ENCODE peak calls at places on chromosomes 5 and 9, in four cellular contexts. One of them, this sample, is unnamed.

GRCh38 chr5:65961644-65962043 is 35.3 kb downstream of the ERBIN start:
- DNase-seq in fibroblast of lung: peak
- DNase-seq in mesendoderm: peak
- DNase-seq in left ventricle myocardium inferior: no peak
- DNase-seq in this sample: no peak

GRCh38 chr5:174383196-174384178 is 338.0 kb downstream of the NSG2 start:
- DNase-seq in fibroblast of lung: peak
- DNase-seq in left ventricle myocardium inferior: no peak
- DNase-seq in mesendoderm: peak
- DNase-seq in this sample: no peak

GRCh38 chr9:137875846-137876245 is 1.7 kb upstream of the CACNA1B start:
- DNase-seq in fibroblast of lung: no peak
- DNase-seq in left ventricle myocardium inferior: no peak
- DNase-seq in mesendoderm: no peak
- DNase-seq in this sample: no peak

GRCh38 chr5:99105216-99105615 is 176.4 kb upstream of the CHD1 start:
- DNase-seq in mesendoderm: no peak
- DNase-seq in fibroblast of lung: peak
- DNase-seq in left ventricle myocardium inferior: no peak
- DNase-seq in this sample: no peak

GRCh38 chr9:69822091-69822750 is 1.6 kb downstream of the CFAP95 start:
- DNase-seq in fibroblast of lung: peak
- DNase-seq in left ventricle myocardium inferior: no peak
- DNase-seq in mesendoderm: peak
- DNase-seq in this sample: no peak

GRCh38 chr5:72692273-72692672 is 124.2 kb upstream of the TNPO1 start:
- DNase-seq in fibroblast of lung: peak
- DNase-seq in mesendoderm: peak
- DNase-seq in left ventricle myocardium inferior: no peak
- DNase-seq in this sample: no peak

GRCh38 chr5:73768-74502 is 18.0 kb upstream of the PLEKHG4B start:
- DNase-seq in fibroblast of lung: no peak
- DNase-seq in left ventricle myocardium inferior: no peak
- DNase-seq in mesendoderm: no peak
- DNase-seq in this sample: no peak

GRCh38 chr5:179113945-179114641 is 53.9 kb downstream of the ZNF354C start:
- DNase-seq in mesendoderm: no peak
- DNase-seq in left ventricle myocardium inferior: no peak
- DNase-seq in fibroblast of lung: no peak
- DNase-seq in this sample: no peak

GRCh38 chr5:113201715-113202114 is 225.1 kb downstream of the DCP2 start:
- DNase-seq in left ventricle myocardium inferior: no peak
- DNase-seq in mesendoderm: peak
- DNase-seq in fibroblast of lung: no peak
- DNase-seq in this sample: no peak
- H3K27ac ChIP-seq in left ventricle myocardium inferior: peak
- H3K27ac ChIP-seq in mesendoderm: peak
- H3K27ac ChIP-seq in fibroblast of lung: no peak
- H3K27ac ChIP-seq in this sample: no peak

GRCh38 chr5:157252741-157253465 is 13.0 kb upstream of the CYFIP2 start:
- DNase-seq in left ventricle myocardium inferior: no peak
- DNase-seq in fibroblast of lung: no peak
- DNase-seq in mesendoderm: no peak
- DNase-seq in this sample: no peak
- H3K4me3 ChIP-seq in left ventricle myocardium inferior: no peak
- H3K4me3 ChIP-seq in fibroblast of lung: no peak
- H3K4me3 ChIP-seq in mesendoderm: no peak
- H3K4me3 ChIP-seq in this sample: no peak

GRCh38 chr5:78829811-78830499 is 155.2 kb downstream of the ARSB start:
- DNase-seq in mesendoderm: no peak
- DNase-seq in left ventricle myocardium inferior: peak
- DNase-seq in fibroblast of lung: peak
- DNase-seq in this sample: no peak
- H3K27ac ChIP-seq in mesendoderm: no peak
- H3K27ac ChIP-seq in left ventricle myocardium inferior: peak
- H3K27ac ChIP-seq in fibroblast of lung: no peak
- H3K27ac ChIP-seq in this sample: peak

GRCh38 chr5:177425196-177425800 is 1.2 kb upstream of the GRK6 start:
- DNase-seq in fibroblast of lung: no peak
- DNase-seq in mesendoderm: no peak
- DNase-seq in left ventricle myocardium inferior: no peak
- DNase-seq in this sample: no peak
- H3K4me3 ChIP-seq in fibroblast of lung: peak
- H3K4me3 ChIP-seq in mesendoderm: peak
- H3K4me3 ChIP-seq in left ventricle myocardium inferior: peak
- H3K4me3 ChIP-seq in this sample: no peak

DNA sequence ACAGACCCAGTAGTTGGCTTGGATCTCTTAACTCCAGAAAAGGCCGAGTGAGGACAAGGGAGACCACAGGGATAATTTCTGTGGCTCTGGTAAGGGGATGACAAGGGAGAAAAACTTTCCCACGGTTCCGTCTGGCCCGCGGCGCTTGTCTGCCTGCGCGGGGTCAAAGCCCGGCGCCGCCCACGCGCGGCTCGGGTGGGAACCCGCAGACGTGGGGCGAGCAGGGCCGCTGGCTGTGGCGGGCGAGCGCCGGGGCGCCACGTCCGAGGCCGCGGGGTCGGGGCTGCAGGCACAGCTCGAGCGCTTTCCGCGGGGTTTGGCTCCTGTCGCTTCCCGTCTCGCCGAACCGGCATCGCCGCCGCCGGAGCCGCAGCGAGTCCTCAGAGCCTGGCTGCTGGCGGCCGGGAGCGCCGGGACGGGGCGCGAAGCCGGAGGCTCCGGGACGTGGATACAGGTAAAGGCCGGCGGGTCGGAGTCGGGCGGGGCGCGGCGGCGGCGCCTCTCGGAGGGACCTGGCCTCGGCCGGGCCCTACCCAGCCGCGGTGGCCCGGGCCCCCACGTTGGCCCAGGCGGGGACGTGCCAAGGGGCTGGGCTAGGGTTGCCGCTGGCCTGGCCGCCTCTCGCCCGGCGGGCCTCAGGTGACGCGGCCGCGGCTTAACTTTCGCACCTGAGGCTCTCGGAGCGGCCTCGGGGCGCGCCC is at the start of gene RNF180:
- DNase-seq in mesendoderm: peak
- DNase-seq in left ventricle myocardium inferior: peak
- DNase-seq in fibroblast of lung: peak
- DNase-seq in this sample: peak
- H3K27ac ChIP-seq in mesendoderm: no peak
- H3K27ac ChIP-seq in left ventricle myocardium inferior: peak
- H3K27ac ChIP-seq in fibroblast of lung: no peak
- H3K27ac ChIP-seq in this sample: peak

DNA sequence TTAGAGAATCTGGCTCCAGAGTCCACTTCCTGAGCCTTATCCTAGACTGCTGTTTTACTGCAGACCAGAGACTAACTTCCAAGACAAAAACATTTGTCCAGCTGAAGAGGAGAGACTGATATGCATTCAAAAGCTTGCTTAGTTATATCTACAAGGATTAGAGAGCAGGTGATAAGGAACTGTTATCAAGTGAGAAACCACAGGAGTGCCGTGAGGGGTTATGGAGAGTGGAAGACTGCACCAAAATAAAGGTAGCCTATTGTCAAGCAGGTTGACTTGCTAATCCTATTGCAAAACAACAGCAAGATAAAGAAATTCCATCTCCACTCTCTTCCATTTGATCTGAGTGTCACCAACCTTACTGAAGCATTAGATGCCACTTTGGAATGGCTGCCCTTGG is 139.1 kb downstream of the SCAMP1 start:
- DNase-seq in left ventricle myocardium inferior: no peak
- DNase-seq in mesendoderm: peak
- DNase-seq in fibroblast of lung: no peak
- DNase-seq in this sample: no peak
- H3K4me3 ChIP-seq in left ventricle myocardium inferior: no peak
- H3K4me3 ChIP-seq in mesendoderm: no peak
- H3K4me3 ChIP-seq in fibroblast of lung: no peak
- H3K4me3 ChIP-seq in this sample: no peak

GRCh38 chr5:150862070-150862469 is 15.7 kb downstream of the IRGM start:
- DNase-seq in mesendoderm: no peak
- DNase-seq in fibroblast of lung: no peak
- DNase-seq in left ventricle myocardium inferior: no peak
- DNase-seq in this sample: no peak
- H3K27ac ChIP-seq in mesendoderm: no peak
- H3K27ac ChIP-seq in fibroblast of lung: no peak
- H3K27ac ChIP-seq in left ventricle myocardium inferior: no peak
- H3K27ac ChIP-seq in this sample: no peak

DNA sequence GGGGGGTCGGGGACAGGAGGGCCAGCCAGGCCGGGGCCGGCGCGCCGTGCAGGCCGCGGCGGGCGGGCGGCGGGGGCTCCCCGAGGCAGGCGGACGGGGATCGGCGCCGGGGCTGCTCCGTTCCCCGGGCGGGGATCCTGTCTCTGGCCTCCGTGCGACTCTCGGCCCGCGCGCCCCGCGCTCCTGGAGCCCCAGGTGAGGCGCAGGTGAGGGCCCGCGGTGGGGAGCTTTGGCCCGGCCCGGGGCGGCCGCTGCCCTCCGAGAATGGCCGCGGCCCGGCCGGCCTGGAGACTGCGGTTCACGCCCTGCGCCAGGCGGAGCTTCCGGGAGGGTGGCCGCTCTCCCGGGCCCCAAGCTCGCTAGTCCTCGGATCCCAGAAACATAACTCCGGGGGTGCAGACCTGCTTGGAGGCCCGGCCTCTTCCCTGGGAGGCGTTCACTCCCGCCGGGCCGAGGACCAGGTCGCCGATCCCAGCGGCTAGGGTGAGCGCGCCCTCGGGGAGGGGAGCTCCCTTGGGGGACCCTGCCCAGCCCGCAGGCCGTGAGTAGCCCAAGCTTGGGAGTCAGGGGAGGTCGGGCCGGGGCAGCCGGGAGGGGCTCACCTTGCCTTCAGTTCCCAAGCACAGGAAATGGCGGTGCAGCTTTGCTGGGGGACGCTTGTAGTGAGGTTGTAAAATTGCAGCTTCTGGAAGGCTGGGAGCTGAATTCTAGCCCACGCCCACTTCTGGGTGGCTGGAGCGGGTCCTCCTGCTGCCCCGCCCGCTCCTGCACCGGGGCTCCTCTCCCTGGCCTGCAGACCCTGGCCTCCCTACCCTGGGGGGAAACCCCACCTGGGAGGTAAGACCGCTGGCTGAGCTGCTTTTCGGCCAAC is 724 bp downstream of the PPP1R26 start:
- DNase-seq in mesendoderm: peak
- DNase-seq in left ventricle myocardium inferior: peak
- DNase-seq in fibroblast of lung: peak
- DNase-seq in this sample: no peak
- H3K4me3 ChIP-seq in mesendoderm: peak
- H3K4me3 ChIP-seq in left ventricle myocardium inferior: peak
- H3K4me3 ChIP-seq in fibroblast of lung: peak
- H3K4me3 ChIP-seq in this sample: peak

This sample was measured in aorta.